ENCODE peak calls at places on chromosomes 12 and 14, in six cellular contexts. D is HTR-8/SVneo; S is activated CD4-positive, CD25-positive, alpha-beta regulatory T cell; O is stimulated activated CD8-positive, alpha-beta memory T cell treated with anti-CD3 and anti-CD28 coated beads, Interleukin-4, amount 100 ng/mL, for 1 hour; L is head of caudate nucleus; K is NCI-H345. F is an unnamed sample.

GRCh38 chr12:72872986-72873385 is 600.8 kb downstream of the TRHDE start:
- DNase-seq in D (no peak), S (no peak), O (no peak), L (no peak), K (no peak), F (no peak)

GRCh38 chr12:124120718-124121117 is 147.7 kb downstream of the ZNF664 start:
- DNase-seq in D (no peak), S (no peak), O (no peak), L (no peak), K (no peak), F (no peak)

GRCh38 chr12:122527478-122527944 is 462 bp downstream of the KNTC1 start:
- DNase-seq in D (peak), S (no peak), O (no peak), L (peak), K (peak), F (no peak)

GRCh38 chr12:53776872-53777271 is 25.1 kb upstream of the CISTR start:
- DNase-seq in D (no peak), S (no peak), O (no peak), L (no peak), K (no peak), F (no peak)

GRCh38 chr12:110619534-110619953 is 5.6 kb downstream of the TCTN1 start:
- DNase-seq in D (no peak), S (no peak), O (no peak), L (no peak), K (no peak), F (no peak)

GRCh38 chr12:126480396-126480795 is 1415.2 kb downstream of the AACS start:
- DNase-seq in D (no peak), S (no peak), O (no peak), L (no peak), K (no peak), F (no peak)

GRCh38 chr14:103126088-103126872 is 3.0 kb downstream of the TNFAIP2 start:
- DNase-seq in D (no peak), S (no peak), O (no peak), L (no peak), K (no peak), F (no peak)

GRCh38 chr12:2137707-2138106 is 84.9 kb downstream of the CACNA1C start:
- DNase-seq in D (no peak), S (no peak), O (no peak), L (no peak), K (no peak), F (no peak)

F was measured in HCT116.